ENCODE peak calls at places on chromosomes 7 and 10, in five cellular contexts. R, U, G, M and Z are unnamed samples.

GRCh38 chr7:5755704-5756131 is 25.7 kb downstream of the RNF216 start:
- DNase-seq in R (no peak), U (peak; percentile 82), G (peak; percentile 56), M (no peak), Z (no peak)

GRCh38 chr7:36600869-36601530 is 123.3 kb downstream of the AOAH start:
- DNase-seq in R (no peak), U (peak; percentile 43), G (peak; percentile 49), M (peak; percentile 77), Z (no peak)

GRCh38 chr7:990352-991005 is 7.5 kb downstream of the CYP2W1 start:
- DNase-seq in R (no peak), U (no peak), G (no peak), M (no peak), Z (no peak)

GRCh38 chr7:118288098-118288497 is 63.6 kb downstream of the ANKRD7 start:
- DNase-seq in R (no peak), U (no peak), G (peak; percentile 38), M (no peak), Z (peak; percentile 83)

GRCh38 chr7:81691199-81691821 is 78.5 kb downstream of the HGF start:
- DNase-seq in R (no peak), U (no peak), G (peak; percentile 13), M (peak; percentile 50), Z (no peak)

GRCh38 chr10:119750391-119751230 is 24.8 kb downstream of the INPP5F start:
- DNase-seq in R (peak; percentile 80), U (peak; percentile 86), G (peak; percentile 83), M (peak; percentile 70), Z (peak; percentile 55)

GRCh38 chr10:81026597-81026996 is 488.9 kb downstream of the SH2D4B start:
- DNase-seq in R (no peak), U (no peak), G (peak; percentile 22), M (no peak), Z (no peak)

GRCh38 chr10:7408003-7408493 is 2.8 kb downstream of the SFMBT2 start:
- DNase-seq in R (no peak), U (peak; percentile 71), G (peak; percentile 36), M (no peak), Z (no peak)

GRCh38 chr7:151978616-151979015 is 22.4 kb downstream of the GALNTL5 start:
- DNase-seq in R (no peak), U (no peak), G (no peak), M (no peak), Z (no peak)

GRCh38 chr7:157813741-157814661 is 477.2 kb downstream of the DNAJB6 start:
- DNase-seq in R (no peak), U (no peak), G (no peak), M (no peak), Z (no peak)

GRCh38 chr10:62514079-62514693 is 140.0 kb downstream of the ZNF365 start:
- DNase-seq in R (no peak), U (no peak), G (no peak), M (no peak), Z (no peak)

GRCh38 chr7:151793991-151794507 is 82.9 kb downstream of the PRKAG2 start:
- DNase-seq in R (no peak), U (no peak), G (no peak), M (no peak), Z (no peak)

GRCh38 chr10:71963756-71964668 is at the start of gene CHST3:
- DNase-seq in R (no peak), U (peak; percentile 64), G (peak; percentile 56), M (peak; percentile 37), Z (no peak)

GRCh38 chr7:90312745-90313144 is 8.4 kb downstream of the FAM237B start:
- DNase-seq in R (no peak), U (peak; percentile 21), G (no peak), M (peak; percentile 19), Z (no peak)

GRCh38 chr7:34748244-34749039 is 90.4 kb downstream of the NPSR1 start:
- DNase-seq in R (no peak), U (peak; percentile 38), G (peak; percentile 71), M (peak; percentile 97), Z (no peak)

GRCh38 chr7:117809958-117810357 is 63.3 kb downstream of the CTTNBP2 start:
- DNase-seq in R (no peak), U (no peak), G (no peak), M (no peak), Z (no peak)

GRCh38 chr7:129825005-129825553 is 127.7 kb downstream of the UBE2H start:
- DNase-seq in R (no peak), U (peak; percentile 37), G (peak; percentile 63), M (peak; percentile 91), Z (no peak)

GRCh38 chr7:112721395-112721794 is 68.8 kb downstream of the TMEM168 start:
- DNase-seq in R (no peak), U (no peak), G (no peak), M (no peak), Z (no peak)

GRCh38 chr7:150927157-150927953 is 50.8 kb downstream of the KCNH2 start:
- DNase-seq in R (no peak), U (no peak), G (no peak), M (no peak), Z (no peak)

GRCh38 chr10:15334650-15335323 is 36.3 kb downstream of the FAM171A1 start:
- DNase-seq in R (no peak), U (peak; percentile 40), G (no peak), M (no peak), Z (no peak)

GRCh38 chr7:138755331-138755747 is 42.5 kb upstream of the TMEM213 start:
- DNase-seq in R (no peak), U (no peak), G (peak; percentile 15), M (peak; percentile 69), Z (no peak)

GRCh38 chr10:90945496-90946070 is 24.7 kb upstream of the ANKRD1 start:
- DNase-seq in R (no peak), U (no peak), G (no peak), M (no peak), Z (no peak)

GRCh38 chr7:131284702-131285419 is 42.8 kb upstream of the MKLN1 start:
- DNase-seq in R (peak; percentile 55), U (no peak), G (peak; percentile 48), M (no peak), Z (no peak)

GRCh38 chr10:113709221-113709838 is 29.6 kb downstream of the CASP7 start:
- DNase-seq in R (no peak), U (peak; percentile 74), G (peak; percentile 83), M (peak; percentile 59), Z (no peak)

GRCh38 chr10:72875250-72876055 is 18.1 kb upstream of the OIT3 start:
- DNase-seq in R (no peak), U (peak; percentile 54), G (peak; percentile 42), M (peak; percentile 98), Z (peak; percentile 41)

GRCh38 chr10:112515126-112515525 is 68.1 kb downstream of the VTI1A start:
- DNase-seq in R (no peak), U (no peak), G (no peak), M (no peak), Z (no peak)

GRCh38 chr10:120897343-120897742 is 46.2 kb downstream of the WDR11 start:
- DNase-seq in R (no peak), U (peak; percentile 75), G (no peak), M (no peak), Z (peak; percentile 14)

GRCh38 chr10:82221750-82222149 is 346.8 kb downstream of the NRG3 start:
- DNase-seq in R (no peak), U (no peak), G (no peak), M (no peak), Z (no peak)
- H3K4me3 ChIP-seq in R (no peak overlapping the region), U (no peak overlapping the region), G (no peak overlapping the region), M (no peak overlapping the region), Z (no peak overlapping the region)

GRCh38 chr10:4656576-4657194 is 169.3 kb upstream of the AKR1E2 start:
- DNase-seq in R (peak; percentile 61), U (peak; percentile 83), G (peak; percentile 82), M (peak; percentile 64), Z (peak; percentile 19)

GRCh38 chr10:4663162-4663992 is 162.6 kb upstream of the AKR1E2 start:
- DNase-seq in R (peak; percentile 83), U (peak; percentile 99), G (peak; percentile 99), M (peak; percentile 93), Z (no peak)

GRCh38 chr10:4661572-4662255 is 164.3 kb upstream of the AKR1E2 start:
- DNase-seq in R (peak; percentile 68), U (peak; percentile 33), G (no peak), M (no peak), Z (no peak)

GRCh38 chr10:4658777-4659176 is 167.2 kb upstream of the AKR1E2 start:
- DNase-seq in R (no peak), U (no peak), G (no peak), M (peak; percentile 33), Z (no peak)

DNA sequence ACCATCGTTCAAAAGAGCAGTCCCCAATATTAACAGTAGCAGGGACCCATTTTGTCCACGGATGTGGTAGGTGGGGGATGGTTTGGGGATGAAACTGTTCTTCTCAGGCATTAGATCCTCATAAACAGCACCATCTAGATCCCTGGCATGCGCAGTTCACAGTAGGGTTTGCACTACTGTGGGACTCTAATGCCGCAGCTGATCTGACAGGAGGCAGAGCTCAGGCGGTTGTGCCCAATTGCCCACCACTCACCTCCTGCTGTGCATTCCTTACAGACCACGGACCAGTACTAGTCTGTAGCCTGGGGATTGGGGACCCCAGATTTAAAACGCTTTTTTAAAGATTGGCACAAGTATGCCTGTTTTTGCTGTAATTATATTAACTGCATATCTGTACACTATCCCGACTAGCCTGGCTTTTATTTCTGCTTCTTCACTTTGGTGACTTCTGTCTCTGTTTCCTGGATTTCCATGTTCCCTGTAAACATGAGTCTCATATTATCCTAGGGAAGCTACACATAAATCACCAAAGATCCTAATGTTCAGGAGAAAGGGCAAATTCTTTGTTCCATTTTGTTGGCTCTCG is 163.3 kb upstream of the AKR1E2 start:
- DNase-seq in R (no peak), U (no peak), G (peak; percentile 64), M (no peak), Z (no peak)
- H3K4me3 ChIP-seq in R (no peak overlapping the region), U (no peak overlapping the region), G (no peak overlapping the region), M (no peak overlapping the region), Z (no peak overlapping the region)

GRCh38 chr10:67864560-67865371 is 19.7 kb upstream of the SIRT1 start:
- DNase-seq in R (no peak), U (no peak), G (no peak), M (no peak), Z (no peak)

GRCh38 chr10:67858971-67859370 is 21.0 kb upstream of the DNAJC12 start:
- DNase-seq in R (no peak), U (no peak), G (no peak), M (no peak), Z (no peak)

GRCh38 chr10:67863094-67863493 is 21.4 kb upstream of the SIRT1 start:
- DNase-seq in R (no peak), U (no peak), G (no peak), M (no peak), Z (no peak)

GRCh38 chr10:67861750-67862460 is 22.6 kb upstream of the SIRT1 start:
- DNase-seq in R (no peak), U (no peak), G (no peak), M (no peak), Z (no peak)
- H3K4me3 ChIP-seq in R (no peak overlapping the region), U (no peak overlapping the region), G (no peak overlapping the region), M (no peak overlapping the region), Z (no peak overlapping the region)

DNA sequence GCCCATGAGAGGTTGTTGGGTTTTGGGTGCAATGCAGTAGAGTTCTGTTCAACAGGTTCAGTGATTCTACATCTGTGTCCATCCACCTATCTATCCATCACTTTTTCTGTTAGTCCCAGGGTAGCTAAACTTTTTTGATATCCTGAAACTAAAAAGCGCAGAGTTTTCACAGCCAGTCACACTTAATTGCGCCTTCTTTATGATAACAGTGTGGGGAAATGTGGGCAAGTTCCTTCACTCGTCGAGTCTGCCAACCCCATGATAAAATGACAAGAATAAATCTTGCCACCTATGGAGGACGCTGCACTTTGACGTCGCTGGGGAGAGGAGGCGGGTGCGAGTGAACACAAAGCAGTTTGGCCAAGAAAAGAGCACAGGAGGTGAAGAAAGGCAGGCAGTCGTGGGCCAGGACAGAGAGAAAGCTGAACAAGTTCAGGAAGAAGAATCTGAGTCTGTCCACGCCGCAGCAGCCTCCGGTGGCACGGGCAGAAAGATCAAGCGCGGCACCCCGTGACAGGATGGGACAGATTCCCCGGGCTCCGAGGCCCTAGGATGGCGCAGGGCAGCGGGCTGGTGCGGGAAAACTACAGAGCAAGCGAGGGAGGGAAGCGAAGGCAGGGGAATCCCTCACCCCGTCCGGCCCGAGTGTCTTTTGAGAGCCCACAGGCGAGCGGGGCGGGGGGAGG is 9.2 kb downstream of the SP8 start:
- DNase-seq in R (no peak), U (no peak), G (no peak), M (no peak), Z (no peak)
- H3K4me3 ChIP-seq in R (no peak overlapping the region), U (peak overlapping the region; percentile 25), G (no peak overlapping the region), M (peak overlapping the region; percentile 58), Z (no peak overlapping the region)